ENCODE peak calls at places on chromosome 21, in ten cellular contexts. E is osteocyte, N is glutamatergic neuron, P is fibroblast of lung, B is HFFc6, V is tibial artery, J is IMR-90, G is colonic mucosa, O is Calu3, H is GM12865. A is an unnamed sample.

GRCh38 chr21:34845521-34846213 is 176.9 kb downstream of the CLIC6 start:
- DNase-seq in E (no peak), N (no peak), P (peak; percentile 95), B (peak; percentile 70), V (no peak), J (peak; percentile 90), G (peak; percentile 65), O (peak; percentile 59), H (peak; percentile 80), A (no peak)

GRCh38 chr21:29311802-29312201 is 13.1 kb downstream of the BACH1 start:
- DNase-seq in E (no peak), N (no peak), P (no peak), B (no peak), V (no peak), J (no peak), G (no peak), O (no peak), H (no peak), A (no peak)

GRCh38 chr21:29443398-29444010 is 144.8 kb downstream of the BACH1 start:
- DNase-seq in E (no peak), N (no peak), P (peak; percentile 26), B (no peak), V (no peak), J (no peak), G (no peak), O (no peak), H (no peak), A (no peak)

GRCh38 chr21:35368326-35368725 is 319.2 kb upstream of the RUNX1 start:
- DNase-seq in E (no peak), N (no peak), P (no peak), B (no peak), V (no peak), J (no peak), G (no peak), O (no peak), H (no peak), A (no peak)

GRCh38 chr21:44892536-44893277 is 19.2 kb upstream of the PTTG1IP start:
- DNase-seq in E (no peak), N (peak; percentile 79), P (no peak), B (no peak), V (no peak), J (peak; percentile 19), G (peak; percentile 69), O (peak; percentile 70), H (peak; percentile 80), A (peak; percentile 78)

GRCh38 chr21:34833465-34833864 is 164.7 kb downstream of the CLIC6 start:
- DNase-seq in E (no peak), N (no peak), P (no peak), B (no peak), V (no peak), J (no peak), G (no peak), O (no peak), H (no peak), A (no peak)

GRCh38 chr21:28334407-28334806 is 658.3 kb downstream of the LTN1 start:
- DNase-seq in E (no peak), N (no peak), P (peak; percentile 24), B (no peak), V (no peak), J (no peak), G (no peak), O (no peak), H (peak; percentile 45), A (no peak)

GRCh38 chr21:29656504-29657227 is 283.1 kb downstream of the GRIK1 start:
- DNase-seq in E (no peak), N (no peak), P (peak; percentile 98), B (peak; percentile 25), V (no peak), J (peak; percentile 85), G (no peak), O (no peak), H (peak; percentile 14), A (no peak)

GRCh38 chr21:14734191-14734590 is 188.1 kb upstream of the SAMSN1 start:
- DNase-seq in E (no peak), N (no peak), P (no peak), B (no peak), V (no peak), J (no peak), G (no peak), O (no peak), H (peak; percentile 14), A (no peak)

GRCh38 chr21:27566521-27566920 is 599.6 kb upstream of the ADAMTS5 start:
- DNase-seq in E (no peak), N (no peak), P (peak; percentile 3), B (no peak), V (no peak), J (no peak), G (no peak), O (no peak), H (no peak), A (no peak)

GRCh38 chr21:46622226-46622625 is 13.2 kb upstream of the PRMT2 start:
- DNase-seq in E (peak; percentile 94), N (no peak), P (no peak), B (no peak), V (no peak), J (no peak), G (no peak), O (peak; percentile 75), H (no peak), A (no peak)

GRCh38 chr21:45552696-45553391 is 10.6 kb upstream of the SLC19A1 start:
- DNase-seq in E (no peak), N (no peak), P (no peak), B (no peak), V (peak; percentile 66), J (no peak), G (no peak), O (no peak), H (no peak), A (no peak)

GRCh38 chr21:43328591-43329360 is 98.2 kb downstream of the SIK1 start:
- DNase-seq in E (no peak), N (no peak), P (no peak), B (no peak), V (no peak), J (no peak), G (no peak), O (no peak), H (no peak), A (no peak)

GRCh38 chr21:35796834-35797233 is 263.5 kb downstream of the SETD4 start:
- DNase-seq in E (no peak), N (no peak), P (no peak), B (no peak), V (no peak), J (peak; percentile 20), G (no peak), O (no peak), H (no peak), A (no peak)

GRCh38 chr21:21064353-21064752 is 66.1 kb downstream of the NCAM2 start:
- DNase-seq in E (no peak), N (no peak), P (no peak), B (no peak), V (no peak), J (no peak), G (no peak), O (no peak), H (no peak), A (no peak)

GRCh38 chr21:28421716-28422480 is 570.8 kb downstream of the LTN1 start:
- DNase-seq in E (no peak), N (no peak), P (peak; percentile 30), B (peak; percentile 18), V (no peak), J (peak; percentile 78), G (no peak), O (no peak), H (no peak), A (no peak)

DNA sequence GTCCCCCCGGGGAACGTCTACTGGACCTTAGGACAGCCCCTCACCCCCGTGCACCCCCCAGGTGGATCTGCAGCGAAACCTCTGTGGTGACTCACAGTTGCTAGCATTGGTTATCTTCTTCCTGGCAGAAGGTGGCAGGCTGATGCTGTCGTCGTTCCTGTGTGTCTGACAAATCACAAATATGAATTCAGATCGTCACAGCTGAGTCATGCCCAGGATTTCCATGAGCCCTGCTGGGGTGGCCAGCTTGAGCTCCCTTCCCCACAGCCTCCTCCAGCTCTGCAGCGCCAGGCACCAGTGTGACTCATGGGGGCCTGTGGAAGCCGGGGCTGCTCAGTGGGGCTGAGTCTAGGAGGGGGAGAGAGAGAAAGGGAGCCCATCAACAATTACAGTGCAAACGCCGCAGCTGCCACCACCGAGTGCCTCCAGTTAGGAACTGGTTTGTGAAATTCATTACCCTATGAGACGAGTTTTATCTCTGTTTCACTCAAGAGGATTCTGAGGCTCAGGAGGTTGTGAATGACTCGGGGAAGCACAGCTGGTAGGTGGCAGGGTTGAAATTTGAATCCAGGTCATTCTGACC is 197.9 kb downstream of the DYRK1A start:
- DNase-seq in E (peak; percentile 92), N (no peak), P (peak; percentile 100), B (peak; percentile 99), V (peak; percentile 93), J (peak; percentile 100), G (peak; percentile 76), O (peak; percentile 84), H (peak; percentile 76), A (no peak)
- TF ChIP-seq CTCF in E (no peak), N (no peak), P (no peak), B (peak; percentile 6), V (no peak), J (peak; percentile 16), G (no peak), O (no peak), H (no peak), A (no peak)

DNA sequence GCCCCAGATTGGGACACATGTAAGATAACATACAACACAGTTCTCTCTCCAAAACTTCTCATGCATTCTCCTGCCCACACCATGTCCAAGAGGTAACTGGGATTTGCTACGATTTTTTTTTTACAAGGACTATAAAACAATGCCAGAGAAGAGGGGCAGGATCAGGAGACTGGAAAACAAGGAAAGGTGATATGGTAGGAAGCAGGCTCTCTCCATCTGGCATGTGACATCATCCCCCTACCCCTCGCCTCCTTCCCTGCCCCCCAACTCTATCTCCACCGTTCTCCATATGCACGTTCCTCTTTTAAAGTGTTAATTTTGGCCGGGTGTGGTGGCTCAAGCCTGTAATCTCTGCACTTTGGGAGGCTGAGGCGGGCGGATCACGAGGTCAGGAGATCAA is 20.7 kb downstream of the OLIG2 start:
- DNase-seq in E (no peak), N (no peak), P (no peak), B (no peak), V (no peak), J (no peak), G (no peak), O (no peak), H (no peak), A (no peak)
- TF ChIP-seq CTCF in E (no peak), N (no peak), P (no peak), B (no peak), V (no peak), J (no peak), G (no peak), O (no peak), H (no peak), A (no peak)

DNA sequence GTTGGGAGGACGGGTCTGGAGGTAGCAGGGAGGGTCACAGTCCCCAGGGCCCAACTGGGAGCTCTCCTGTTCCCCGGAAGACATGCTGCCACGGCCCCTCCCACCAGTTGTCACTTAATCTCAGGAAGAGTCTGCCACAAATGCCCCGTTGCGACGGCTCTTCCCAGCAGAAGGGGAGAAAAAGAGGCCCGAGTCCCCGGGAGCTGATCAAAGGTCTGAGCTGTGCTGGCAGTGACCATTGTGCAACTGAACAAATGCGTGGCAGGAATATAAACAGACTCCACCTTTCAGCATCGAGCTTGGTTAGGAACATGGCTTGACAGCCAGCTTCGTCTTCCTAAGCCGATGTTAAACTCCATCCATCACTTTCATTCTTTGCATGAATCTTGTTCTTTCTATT is 27.8 kb upstream of the ZBTB21 start:
- DNase-seq in E (no peak), N (no peak), P (no peak), B (no peak), V (no peak), J (no peak), G (peak; percentile 37), O (no peak), H (no peak), A (no peak)
- TF ChIP-seq CTCF in E (no peak), N (no peak), P (no peak), B (no peak), V (no peak), J (no peak), G (no peak), O (no peak), H (no peak), A (no peak)

GRCh38 chr21:33821580-33822322 is 93.9 kb downstream of the ATP5PO start:
- DNase-seq in E (no peak), N (no peak), P (no peak), B (no peak), V (no peak), J (no peak), G (no peak), O (no peak), H (no peak), A (no peak)
- TF ChIP-seq CTCF in E (peak; percentile 9), N (no peak), P (no peak), B (peak; percentile 52), V (no peak), J (no peak), G (no peak), O (no peak), H (no peak), A (no peak)

A was measured in nephron progenitor cell.